ENCODE peak calls at places on chromosomes 4 and X, in four cellular contexts. V is A549, S is K562, J is HepG2. W is an unnamed sample.
A peak's percentile ranks its signal among the peaks of the same experiment; 100 is the strongest.

GRCh38 chrX:8967471-8967870 is 66.5 kb downstream of the FAM9B start:
- DNase-seq in S (no peak), V (no peak), J (no peak), W (no peak)

GRCh38 chrX:118181030-118181429 is 64.4 kb upstream of the KLHL13 start:
- DNase-seq in J (no peak), S (no peak), V (no peak), W (no peak)

GRCh38 chr4:169383724-169384123 is 113.0 kb upstream of the SH3RF1 start:
- DNase-seq in J (no peak), V (peak; percentile 2), S (no peak), W (no peak)

GRCh38 chr4:123443401-123444297 is 47.1 kb downstream of the SPRY1 start:
- DNase-seq in J (no peak), V (no peak), S (no peak), W (no peak)

GRCh38 chrX:13764765-13765164 is 30.2 kb downstream of the OFD1 start:
- DNase-seq in J (peak; percentile 1), V (peak; percentile 5), S (peak; percentile 28), W (peak; percentile 51)

GRCh38 chr4:2859514-2859913 is 15.9 kb downstream of the ADD1 start:
- DNase-seq in S (no peak), V (no peak), J (no peak), W (no peak)

GRCh38 chrX:150229030-150229429 is 134.1 kb upstream of the MAMLD1 start:
- DNase-seq in S (no peak), J (no peak), V (no peak), W (no peak)

GRCh38 chrX:117803463-117803862 is 313.1 kb downstream of the KLHL13 start:
- DNase-seq in J (no peak), V (no peak), S (no peak), W (no peak)

GRCh38 chr4:20591571-20592455 is 108.4 kb upstream of the PACRGL start:
- DNase-seq in V (no peak), J (no peak), S (no peak), W (no peak)

GRCh38 chrX:103170216-103170615 is 44.7 kb upstream of the BEX4 start:
- DNase-seq in J (no peak), V (no peak), S (no peak), W (no peak)

GRCh38 chr4:8228319-8229250 is 29.5 kb downstream of the SH3TC1 start:
- DNase-seq in S (peak; percentile 35), V (peak; percentile 26), J (no peak), W (no peak)

DNA sequence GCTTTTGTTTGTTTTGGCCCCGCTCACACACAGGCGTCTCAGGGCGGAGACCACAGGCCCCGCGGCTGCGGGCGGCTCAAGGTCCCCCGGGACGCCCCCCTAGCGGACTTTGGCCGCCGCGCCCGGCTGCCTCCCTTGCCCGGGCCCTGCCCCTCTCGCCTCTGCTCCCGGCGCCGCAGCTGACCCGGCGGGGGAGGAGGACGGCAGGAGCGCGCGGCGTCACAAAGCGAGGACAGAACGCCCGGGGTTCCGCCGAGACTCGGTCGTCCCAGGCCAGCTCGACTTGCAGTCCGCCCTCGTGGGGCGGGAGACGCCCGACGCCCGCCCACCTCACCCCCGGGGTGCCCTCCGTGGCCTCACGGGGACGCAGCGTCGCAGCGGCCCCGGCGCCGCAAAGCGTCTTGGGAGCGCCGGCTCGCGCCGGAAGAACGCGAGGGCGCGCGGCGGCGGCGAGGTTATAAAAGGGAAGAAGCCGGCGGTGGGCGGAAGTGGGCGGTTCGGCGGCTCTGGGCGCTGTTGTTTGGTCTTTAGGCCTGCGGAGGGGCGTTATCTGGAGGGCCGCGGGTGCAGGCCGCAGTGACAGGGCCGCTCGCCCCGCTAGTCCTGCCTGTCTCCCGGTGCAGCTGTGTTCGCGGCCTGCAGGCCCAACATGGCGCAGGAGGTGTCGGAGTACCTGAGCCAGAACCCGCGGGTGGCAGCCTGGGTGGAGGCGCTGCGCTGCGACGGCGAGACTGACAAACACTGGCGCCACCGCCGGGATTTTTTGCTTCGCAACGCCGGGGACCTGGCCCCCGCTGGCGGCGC is at the start of gene CDKN2AIP:
- DNase-seq in S (peak; percentile 92), J (peak; percentile 92), V (peak; percentile 72), W (peak; percentile 91)
- TF ChIP-seq CTCF in S (no peak), J (peak; percentile 34), V (no peak), W (no peak)

GRCh38 chrX:134075894-134076718 is 90.7 kb upstream of the GPC3 start:
- DNase-seq in S (no peak), J (no peak), V (no peak), W (no peak)

DNA sequence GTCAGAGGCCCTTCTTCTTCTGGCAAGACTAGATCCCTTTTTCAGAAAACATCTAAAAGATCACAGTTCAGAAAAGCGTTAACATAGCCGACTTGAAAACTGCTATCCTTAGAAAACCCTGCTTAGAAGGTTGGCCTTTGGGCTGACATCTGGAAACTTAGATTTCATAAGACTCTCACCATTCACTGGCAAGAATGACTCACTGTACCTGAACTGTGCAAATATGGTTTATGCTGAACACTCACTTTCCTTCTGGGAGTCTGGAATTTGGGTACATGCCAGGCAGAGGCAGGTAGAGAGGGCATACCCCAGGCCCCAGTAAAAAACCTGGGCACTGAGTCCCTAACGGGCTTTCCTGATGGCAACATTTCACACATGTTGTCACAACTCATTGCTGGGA is 88.8 kb upstream of the GPC3 start:
- DNase-seq in J (peak; percentile 2), S (no peak), V (no peak), W (no peak)
- TF ChIP-seq ESRRA in J (no peak), S (no peak), V (no peak), W (no peak)

DNA sequence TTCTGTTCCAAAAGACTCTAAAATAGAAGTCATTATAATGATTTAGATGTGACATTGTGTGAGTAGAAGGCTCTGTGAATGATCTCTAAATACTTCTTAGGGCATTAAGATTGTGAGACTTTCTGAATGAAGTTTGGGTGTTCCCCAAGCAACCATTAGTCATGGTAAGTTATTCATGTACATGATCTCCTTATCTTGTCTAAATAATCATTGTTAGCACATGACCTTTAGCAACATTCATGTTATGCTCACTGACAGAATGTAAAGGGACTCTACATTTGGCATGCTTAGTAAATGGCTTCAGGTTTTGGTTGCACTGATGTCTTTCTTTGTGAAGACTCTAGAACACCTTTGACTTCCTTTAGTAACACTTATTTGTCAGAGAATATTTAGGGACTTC is 140.8 kb upstream of the AGA start:
- DNase-seq in V (no peak), S (no peak), J (no peak), W (no peak)
- TF ChIP-seq JUN in V (no peak), S (no peak), J (no peak), W (no peak)

DNA sequence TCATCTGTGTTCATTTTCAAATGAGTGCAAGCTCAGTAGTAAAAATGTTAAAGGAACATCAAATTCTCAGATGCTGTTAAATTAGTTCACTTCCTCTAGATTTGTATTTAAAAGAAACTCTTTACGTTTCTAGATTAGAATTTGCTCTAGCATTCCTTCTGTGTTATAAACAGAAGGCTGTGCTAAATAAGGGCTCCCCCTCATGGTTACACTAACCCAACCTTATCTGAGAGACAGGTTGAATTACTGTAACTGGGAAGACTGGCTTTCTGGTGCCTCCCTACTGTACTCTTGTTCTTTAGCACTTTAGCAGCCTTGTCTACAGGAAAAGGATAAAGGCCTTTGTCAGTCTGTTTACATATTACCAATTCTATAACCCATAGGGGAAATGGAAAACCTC is 56.8 kb downstream of the RXFP1 start:
- DNase-seq in S (peak; percentile 27), J (peak; percentile 5), V (peak; percentile 4), W (no peak)
- TF ChIP-seq CTCF in S (peak; percentile 38), J (peak; percentile 46), V (peak; percentile 37), W (no peak)

DNA sequence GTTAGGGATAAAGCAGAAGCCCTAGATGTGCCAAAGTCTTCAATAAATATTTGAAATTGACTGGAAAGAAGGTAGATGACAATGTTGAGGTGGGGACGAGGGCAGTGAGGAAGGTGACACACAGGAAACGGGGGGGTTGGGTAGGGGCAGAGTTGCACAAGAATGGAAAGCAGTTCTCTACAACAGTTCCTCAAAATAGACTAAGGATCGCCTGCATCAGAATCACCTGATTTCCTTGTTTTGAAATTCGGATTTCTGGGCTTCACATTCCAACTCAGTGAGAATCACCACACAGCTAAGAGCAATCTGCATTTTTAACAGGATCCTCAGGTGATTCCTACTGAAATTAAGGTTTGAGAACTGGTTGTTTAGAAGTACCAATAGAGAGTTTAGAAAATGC is 70.6 kb downstream of the ARFIP1 start:
- DNase-seq in V (no peak), J (peak; percentile 7), S (no peak), W (peak; percentile 25)
- TF ChIP-seq ESRRA in V (no peak), J (no peak), S (no peak), W (no peak)

GRCh38 chr4:67327245-67327860 is 217.9 kb downstream of the CENPC start:
- DNase-seq in V (peak; percentile 41), J (peak; percentile 64), S (peak; percentile 76), W (peak; percentile 63)

GRCh38 chr4:67333663-67334062 is 211.6 kb downstream of the CENPC start:
- DNase-seq in S (no peak), V (no peak), J (no peak), W (no peak)

DNA sequence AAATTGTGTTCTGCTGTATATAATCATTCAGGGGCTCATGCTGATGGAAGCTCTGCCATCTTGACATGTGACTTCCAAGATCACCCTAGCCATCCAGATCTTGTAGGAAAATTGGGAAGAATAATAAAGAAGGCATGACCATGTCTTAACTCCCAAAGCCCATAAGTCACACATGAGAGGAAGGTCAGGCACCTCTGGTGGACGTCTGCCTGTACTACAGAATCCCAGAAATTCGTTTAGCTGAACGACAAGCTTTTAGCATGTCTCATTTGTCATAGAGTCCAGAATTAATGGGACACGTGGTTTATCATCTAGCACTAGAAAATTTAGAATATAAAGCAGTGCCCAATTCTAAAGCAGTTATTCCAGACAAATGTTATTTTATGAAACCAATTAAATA is 212.7 kb downstream of the CENPC start:
- DNase-seq in V (no peak), S (peak; percentile 15), J (peak; percentile 16), W (peak; percentile 31)
- TF ChIP-seq JUN in V (no peak), S (no peak), J (no peak), W (no peak)

GRCh38 chr4:1318488-1319213 is 28.4 kb upstream of the UVSSA start:
- DNase-seq in S (peak; percentile 54), J (no peak), V (no peak), W (peak; percentile 71)
- TF ChIP-seq CTCF in S (peak; percentile 69), J (peak; percentile 55), V (peak; percentile 12), W (peak; percentile 52)

GRCh38 chr4:138242076-138242829 is at the start of gene SLC7A11:
- DNase-seq in V (peak; percentile 20), J (peak; percentile 97), S (peak; percentile 71), W (peak; percentile 66)
- TF ChIP-seq ESRRA in V (no peak), J (no peak), S (no peak), W (no peak)

GRCh38 chrX:112078606-112079005 is 4.0 kb downstream of the TRPC5 start:
- DNase-seq in J (no peak), V (no peak), S (no peak), W (no peak)
- TF ChIP-seq JUN in J (no peak), V (no peak), S (no peak), W (no peak)

GRCh38 chr4:90028460-90028859 is 98.7 kb upstream of the CCSER1 start:
- DNase-seq in J (no peak), S (no peak), V (no peak), W (no peak)

GRCh38 chr4:90030202-90030601 is 97.0 kb upstream of the CCSER1 start:
- DNase-seq in J (no peak), S (no peak), V (no peak), W (no peak)

GRCh38 chr4:90024519-90024918 is 102.7 kb upstream of the CCSER1 start:
- DNase-seq in V (no peak), J (no peak), S (no peak), W (no peak)

GRCh38 chr4:90027565-90027964 is 99.6 kb upstream of the CCSER1 start:
- DNase-seq in J (no peak), S (no peak), V (no peak), W (no peak)

GRCh38 chr4:90025248-90025647 is 101.9 kb upstream of the CCSER1 start:
- DNase-seq in V (no peak), S (no peak), J (no peak), W (no peak)
- TF ChIP-seq CTCF in V (peak; percentile 14), S (no peak), J (no peak), W (no peak)

W was measured in WTC11.